ENCODE peak calls at places on chromosomes 6 and 20, in eight cellular contexts. V is sciatic nerve; Q is naive B cell; U is fibroblast of the aortic adventitia; R is COR-L47; O is stimulated activated CD4-positive, alpha-beta T cell treated with anti-CD3 and anti-CD28 coated beads, Interleukin-1b, Interleukin-23, amount 100 ng/mL, for 4 hours; B is activated naive CD4-positive, alpha-beta T cell; H is stimulated activated CD8-positive, alpha-beta memory T cell treated with anti-CD3 and anti-CD28 coated beads, Interleukin-15, amount 100 ng/mL, for 24 hours. Y is an unnamed sample.

GRCh38 chr6:152952866-152953509 is 29.9 kb downstream of the FBXO5 start:
- DNase-seq in Q (no peak), R (peak; percentile 6), U (peak; percentile 71), H (no peak), V (no peak), B (no peak), O (no peak), Y (no peak)

GRCh38 chr6:136437246-136437645 is 113.0 kb downstream of the MAP7 start:
- DNase-seq in V (no peak), B (no peak), U (no peak), O (no peak), R (no peak), H (no peak), Q (no peak), Y (no peak)

GRCh38 chr20:56636701-56637100 is 7.6 kb downstream of the TFAP2C start:
- DNase-seq in H (no peak), Q (no peak), B (no peak), R (no peak), V (no peak), U (no peak), O (no peak), Y (peak; percentile 29)

GRCh38 chr6:89323461-89324098 is 8.5 kb upstream of the GABRR2 start:
- DNase-seq in H (no peak), O (no peak), R (no peak), U (peak; percentile 26), V (no peak), Q (no peak), B (no peak), Y (no peak)

GRCh38 chr6:159915397-159915796 is 24.6 kb downstream of the MAS1 start:
- DNase-seq in O (no peak), H (no peak), R (no peak), V (no peak), U (no peak), Q (no peak), B (no peak), Y (peak; percentile 82)

GRCh38 chr20:24969203-24970029 is 20.3 kb downstream of the CST7 start:
- DNase-seq in H (no peak), B (no peak), U (no peak), V (no peak), O (no peak), R (no peak), Q (no peak), Y (no peak)

GRCh38 chr20:31833130-31833930 is 12.1 kb downstream of the FOXS1 start:
- DNase-seq in V (peak; percentile 84), H (peak; percentile 44), Q (peak; percentile 32), B (peak; percentile 49), R (peak; percentile 4), U (peak; percentile 39), O (peak; percentile 55), Y (no peak)

GRCh38 chr6:81896561-81896960 is 144.1 kb upstream of the TENT5A start:
- DNase-seq in H (no peak), B (no peak), O (no peak), V (no peak), U (peak; percentile 28), R (no peak), Q (no peak), Y (no peak)

GRCh38 chr6:135182993-135183531 is 2.0 kb downstream of the MYB start:
- DNase-seq in O (peak; percentile 67), H (peak; percentile 38), Q (peak; percentile 48), V (no peak), B (peak; percentile 45), R (peak; percentile 17), U (no peak), Y (no peak)

GRCh38 chr6:15088904-15089568 is 156.8 kb upstream of the JARID2 start:
- DNase-seq in H (no peak), Q (no peak), B (no peak), R (no peak), O (no peak), V (no peak), U (no peak), Y (no peak)

GRCh38 chr6:120363429-120363828 is 970.9 kb downstream of the TBC1D32 start:
- DNase-seq in U (no peak), V (no peak), R (no peak), B (no peak), H (no peak), O (no peak), Q (no peak), Y (no peak)

GRCh38 chr6:107657373-107657754 is 166.7 kb downstream of the SCML4 start:
- DNase-seq in B (no peak), H (no peak), R (no peak), V (no peak), O (no peak), Q (no peak), U (no peak), Y (no peak)

GRCh38 chr20:3218307-3218988 is 9.2 kb downstream of the ITPA start:
- DNase-seq in O (peak; percentile 69), R (peak; percentile 59), V (peak; percentile 73), Q (peak; percentile 75), B (peak; percentile 59), H (peak; percentile 68), U (peak; percentile 24), Y (no peak)

GRCh38 chr6:4667591-4667990 is 108.6 kb upstream of the CDYL start:
- DNase-seq in Q (no peak), U (no peak), H (no peak), B (no peak), O (no peak), V (no peak), R (no peak), Y (no peak)

GRCh38 chr20:45959126-45959525 is 12.9 kb downstream of the ZNF335 start:
- DNase-seq in R (no peak), Q (no peak), B (no peak), O (no peak), H (no peak), V (peak; percentile 56), U (no peak), Y (no peak)

GRCh38 chr6:1306133-1306532 is 5.8 kb upstream of the FOXQ1 start:
- DNase-seq in O (no peak), Q (no peak), V (no peak), H (no peak), R (no peak), U (no peak), B (no peak), Y (no peak)

GRCh38 chr6:141551318-141551717 is 581.4 kb upstream of the GJE1 start:
- DNase-seq in O (no peak), H (no peak), U (no peak), Q (no peak), B (no peak), V (no peak), R (no peak), Y (no peak)

GRCh38 chr6:168035661-168036616 is 38.5 kb downstream of the KIF25 start:
- DNase-seq in R (no peak), U (peak; percentile 63), H (no peak), B (no peak), Q (no peak), O (no peak), V (peak; percentile 55), Y (no peak)

GRCh38 chr6:129860901-129861665 is at the start of gene TMEM244:
- DNase-seq in O (no peak), U (peak; percentile 63), H (no peak), R (no peak), B (no peak), Q (no peak), V (no peak), Y (no peak)

GRCh38 chr6:92864966-92865555 is 554.3 kb downstream of the EPHA7 start:
- DNase-seq in H (no peak), U (no peak), B (no peak), Q (no peak), R (no peak), V (no peak), O (no peak), Y (no peak)